ENCODE peak calls at places on chromosomes 1 and 21, in seven cellular contexts. A is aorta; Z is mammary epithelial cell; P is endodermal cell; L is uterus; W is naive thymus-derived CD4-positive, alpha-beta T cell; C is coronary artery. H is an unnamed sample.

GRCh38 chr1:96376846-96377245 is 344.7 kb upstream of the PTBP2 start:
- DNase-seq in A (no peak), Z (no peak), P (no peak), L (no peak), W (no peak), C (no peak), H (no peak)

GRCh38 chr1:54653036-54653435 is 11.4 kb downstream of the MROH7 start:
- DNase-seq in A (no peak), Z (no peak), P (no peak), L (no peak), W (no peak), C (no peak), H (no peak)

GRCh38 chr1:162292422-162292849 is 84.2 kb downstream of the SPATA46 start:
- DNase-seq in A (no peak), Z (peak), P (no peak), L (no peak), W (no peak), C (no peak), H (no peak)

GRCh38 chr1:246068619-246069509 is 438.2 kb downstream of the SMYD3 start:
- DNase-seq in A (no peak), Z (peak), P (no peak), L (no peak), W (no peak), C (no peak), H (no peak)

GRCh38 chr1:61111084-61112050 is 29.0 kb downstream of the NFIA start:
- DNase-seq in A (no peak), Z (no peak), P (no peak), L (no peak), W (no peak), C (no peak), H (no peak)

GRCh38 chr1:202093856-202094255 is 28.9 kb upstream of the GPR37L1 start:
- DNase-seq in A (no peak), Z (no peak), P (no peak), L (no peak), W (no peak), C (no peak), H (no peak)

GRCh38 chr1:96060621-96061020 is 661.0 kb upstream of the PTBP2 start:
- DNase-seq in A (no peak), Z (no peak), P (peak), L (no peak), W (no peak), C (no peak), H (no peak)

GRCh38 chr1:74937176-74937575 is 197.0 kb upstream of the LHX8 start:
- DNase-seq in A (no peak), Z (no peak), P (no peak), L (no peak), W (no peak), C (no peak), H (no peak)

GRCh38 chr1:208107817-208108608 is 136.2 kb downstream of the PLXNA2 start:
- DNase-seq in A (no peak), Z (peak), P (peak), L (peak), W (no peak), C (no peak), H (peak)

GRCh38 chr1:3101127-3101939 is 32.3 kb downstream of the PRDM16 start:
- DNase-seq in A (no peak), Z (no peak), P (peak), L (no peak), W (no peak), C (no peak), H (no peak)

GRCh38 chr1:35058990-35059389 is 20.2 kb upstream of the ZMYM1 start:
- DNase-seq in A (no peak), Z (no peak), P (no peak), L (no peak), W (no peak), C (no peak), H (no peak)

GRCh38 chr1:219264557-219264956 is 90.9 kb downstream of the LYPLAL1 start:
- DNase-seq in A (no peak), Z (no peak), P (no peak), L (no peak), W (no peak), C (no peak), H (no peak)

GRCh38 chr1:68916227-68916853 is 419.5 kb upstream of the DEPDC1 start:
- DNase-seq in A (peak), Z (peak), P (no peak), L (peak), W (no peak), C (no peak), H (no peak)

GRCh38 chr1:160115545-160116276 is at the start of gene ATP1A2:
- DNase-seq in A (no peak), Z (no peak), P (peak), L (no peak), W (no peak), C (no peak), H (no peak)

GRCh38 chr1:27940297-27940696 is 5.5 kb downstream of the SMPDL3B start:
- DNase-seq in A (peak), Z (no peak), P (peak), L (no peak), W (peak), C (no peak), H (no peak)

GRCh38 chr1:10210841-10211804 is 753 bp downstream of the KIF1B start:
- DNase-seq in A (peak), Z (peak), P (peak), L (peak), W (peak), C (peak), H (no peak)

GRCh38 chr1:161914595-161914994 is 109.1 kb downstream of the OLFML2B start:
- DNase-seq in A (no peak), Z (no peak), P (no peak), L (no peak), W (no peak), C (no peak), H (no peak)

GRCh38 chr1:38133781-38134180 is 87.2 kb upstream of the POU3F1 start:
- DNase-seq in A (no peak), Z (no peak), P (peak), L (no peak), W (no peak), C (no peak), H (no peak)

GRCh38 chr1:117634631-117635030 is 28.8 kb downstream of the TENT5C start:
- DNase-seq in A (no peak), Z (no peak), P (no peak), L (no peak), W (no peak), C (peak), H (no peak)

GRCh38 chr1:145824499-145824842 is 471 bp downstream of the POLR3C start:
- DNase-seq in A (no peak), Z (no peak), P (no peak), L (no peak), W (no peak), C (no peak), H (no peak)

GRCh38 chr21:19048088-19048672 is 644.6 kb upstream of the TMPRSS15 start:
- DNase-seq in A (no peak), Z (no peak), P (no peak), L (no peak), W (no peak), C (no peak), H (no peak)

GRCh38 chr21:25791321-25791720 is 56.5 kb downstream of the GABPA start:
- DNase-seq in A (no peak), Z (no peak), P (no peak), L (no peak), W (no peak), C (no peak), H (no peak)

GRCh38 chr1:84272401-84272800 is 29.1 kb upstream of the SAMD13 start:
- DNase-seq in A (no peak), Z (no peak), P (peak), L (no peak), W (no peak), C (no peak), H (no peak)

GRCh38 chr1:41661428-41662060 is 177.1 kb upstream of the EDN2 start:
- DNase-seq in A (peak), Z (peak), P (peak), L (no peak), W (no peak), C (no peak), H (no peak)

GRCh38 chr1:235107368-235108184 is 21.1 kb downstream of the TOMM20 start:
- DNase-seq in A (no peak), Z (no peak), P (peak), L (no peak), W (no peak), C (no peak), H (no peak)

GRCh38 chr21:18334066-18334465 is 69.5 kb downstream of the TMPRSS15 start:
- DNase-seq in A (no peak), Z (no peak), P (no peak), L (no peak), W (no peak), C (no peak), H (no peak)

GRCh38 chr1:89640440-89640839 is 7.5 kb downstream of the LRRC8C start:
- DNase-seq in A (no peak), Z (no peak), P (no peak), L (no peak), W (no peak), C (no peak), H (no peak)

GRCh38 chr1:91879739-91880138 is 6.2 kb downstream of the TGFBR3 start:
- DNase-seq in A (no peak), Z (no peak), P (no peak), L (no peak), W (no peak), C (no peak), H (no peak)

GRCh38 chr1:209866201-209866600 is 38.4 kb downstream of the UTP25 start:
- DNase-seq in A (no peak), Z (no peak), P (no peak), L (no peak), W (no peak), C (no peak), H (no peak)

GRCh38 chr1:24966724-24967346 is 36.8 kb upstream of the RUNX3 start:
- DNase-seq in A (no peak), Z (peak), P (no peak), L (no peak), W (no peak), C (no peak), H (peak)

GRCh38 chr1:110190282-110190929 is 19.7 kb upstream of the KCNC4 start:
- DNase-seq in A (peak), Z (no peak), P (no peak), L (no peak), W (no peak), C (no peak), H (no peak)

GRCh38 chr1:85850238-85850637 is 142.0 kb upstream of the ZNHIT6 start:
- DNase-seq in A (no peak), Z (peak), P (no peak), L (no peak), W (no peak), C (no peak), H (peak)

GRCh38 chr1:219521325-219521724 is 91.6 kb downstream of the ZC3H11B start:
- DNase-seq in A (no peak), Z (no peak), P (no peak), L (no peak), W (no peak), C (no peak), H (no peak)

GRCh38 chr1:41662656-41663437 is 178.4 kb upstream of the EDN2 start:
- DNase-seq in A (peak), Z (peak), P (peak), L (peak), W (no peak), C (peak), H (no peak)

GRCh38 chr1:94783342-94784264 is 36.6 kb upstream of the SLC44A3 start:
- DNase-seq in A (peak), Z (peak), P (no peak), L (peak), W (no peak), C (peak), H (no peak)

GRCh38 chr1:50705699-50706098 is 254.4 kb downstream of the FAF1 start:
- DNase-seq in A (no peak), Z (peak), P (no peak), L (no peak), W (no peak), C (no peak), H (peak)

GRCh38 chr21:43659136-43660000 is at the start of the genes HSF2BP and RRP1B:
- DNase-seq in A (peak), Z (peak), P (peak), L (peak), W (peak), C (peak), H (no peak)

GRCh38 chr21:45430521-45431501 is 25.8 kb downstream of the COL18A1 start:
- DNase-seq in A (no peak), Z (no peak), P (peak), L (no peak), W (no peak), C (no peak), H (no peak)
- H3K27ac ChIP-seq in A (no peak), Z (no peak), P (peak), L (peak), W (no peak), C (peak), H (no peak)

DNA sequence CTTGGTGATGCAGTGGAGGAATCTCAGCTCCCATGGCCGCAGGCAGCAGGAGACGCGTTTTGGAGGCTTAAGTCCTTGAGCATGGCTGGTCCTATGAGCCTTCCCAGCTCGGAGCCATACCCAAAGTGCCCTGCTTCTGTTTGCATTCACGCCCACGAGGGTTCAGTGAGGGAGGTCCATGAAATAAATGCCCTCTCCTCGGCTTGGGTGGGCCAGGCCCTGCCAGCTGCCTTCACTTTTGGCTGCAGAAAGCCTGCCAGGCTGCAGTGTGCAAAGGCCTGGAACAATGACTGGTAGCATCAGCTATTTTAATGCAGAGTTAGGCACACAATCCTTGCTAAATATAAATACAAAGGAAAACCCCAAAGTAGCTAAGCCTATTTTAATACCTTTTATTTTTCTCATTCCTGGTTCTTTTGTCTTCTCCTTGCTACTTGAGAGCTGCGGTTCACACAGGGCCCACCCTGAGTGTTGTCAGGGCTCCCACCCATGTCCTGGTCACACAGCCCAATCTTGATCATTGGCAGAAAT is 49.4 kb downstream of the H3-3A start:
- DNase-seq in A (no peak), Z (no peak), P (no peak), L (no peak), W (no peak), C (no peak), H (no peak)
- H3K27ac ChIP-seq in A (peak), Z (no peak), P (no peak), L (no peak), W (no peak), C (peak), H (no peak)

GRCh38 chr1:30823969-30824735 is 66.6 kb upstream of the LAPTM5 start:
- DNase-seq in A (peak), Z (peak), P (peak), L (peak), W (peak), C (peak), H (peak)

GRCh38 chr1:30823627-30823968 is 66.0 kb upstream of the LAPTM5 start:
- DNase-seq in A (no peak), Z (no peak), P (no peak), L (no peak), W (no peak), C (no peak), H (no peak)

GRCh38 chr1:30824736-30825429 is 67.3 kb upstream of the LAPTM5 start:
- DNase-seq in A (no peak), Z (no peak), P (no peak), L (no peak), W (no peak), C (no peak), H (no peak)

GRCh38 chr1:30822006-30822405 is 64.4 kb upstream of the LAPTM5 start:
- DNase-seq in A (no peak), Z (no peak), P (no peak), L (no peak), W (no peak), C (no peak), H (no peak)

GRCh38 chr1:30822966-30823581 is 65.5 kb upstream of the LAPTM5 start:
- DNase-seq in A (no peak), Z (peak), P (no peak), L (no peak), W (no peak), C (no peak), H (no peak)
- H3K27ac ChIP-seq in A (peak), Z (no peak), P (no peak), L (peak), W (no peak), C (peak), H (no peak)

GRCh38 chr1:8889925-8890785 is 11.7 kb upstream of the ENO1 start:
- DNase-seq in A (peak), Z (peak), P (no peak), L (peak), W (no peak), C (peak), H (no peak)

GRCh38 chr1:8892026-8892425 is 13.5 kb upstream of the ENO1 start:
- DNase-seq in A (no peak), Z (no peak), P (no peak), L (no peak), W (no peak), C (no peak), H (no peak)

GRCh38 chr1:8891405-8891804 is 12.9 kb upstream of the ENO1 start:
- DNase-seq in A (no peak), Z (no peak), P (no peak), L (no peak), W (no peak), C (no peak), H (no peak)

GRCh38 chr1:8886589-8886988 is 8.1 kb upstream of the ENO1 start:
- DNase-seq in A (no peak), Z (no peak), P (no peak), L (no peak), W (no peak), C (no peak), H (no peak)

GRCh38 chr1:8889103-8889846 is 10.8 kb upstream of the ENO1 start:
- DNase-seq in A (no peak), Z (no peak), P (no peak), L (no peak), W (no peak), C (no peak), H (no peak)
- H3K27ac ChIP-seq in A (no peak), Z (peak), P (no peak), L (no peak), W (no peak), C (peak), H (peak)

GRCh38 chr21:31502537-31503143 is 156.9 kb upstream of the SOD1 start:
- DNase-seq in A (no peak), Z (no peak), P (no peak), L (no peak), W (no peak), C (no peak), H (no peak)
- H3K27ac ChIP-seq in A (no peak), Z (no peak), P (no peak), L (no peak), W (no peak), C (no peak), H (peak)

H was measured in keratinocyte.